ENCODE peak calls at places on chromosomes 12 and 14, in four cellular contexts. One of them, this sample, is unnamed.

GRCh38 chr12:5433081-5433839 is 1.4 kb downstream of the NTF3 start:
- DNase-seq in K562: no peak
- DNase-seq in HepG2: no peak
- DNase-seq in GM12878: no peak
- DNase-seq in this sample: peak

GRCh38 chr12:46383654-46384450 is 11.3 kb upstream of the SLC38A2 start:
- DNase-seq in K562: no peak
- DNase-seq in HepG2: peak
- DNase-seq in GM12878: no peak
- DNase-seq in this sample: no peak

GRCh38 chr12:104637616-104638015 is 180.9 kb downstream of the CHST11 start:
- DNase-seq in GM12878: no peak
- DNase-seq in K562: no peak
- DNase-seq in HepG2: no peak
- DNase-seq in this sample: no peak

GRCh38 chr12:118312578-118312977 is 60.1 kb downstream of the TAOK3 start:
- DNase-seq in GM12878: peak
- DNase-seq in K562: no peak
- DNase-seq in HepG2: no peak
- DNase-seq in this sample: no peak

GRCh38 chr14:104091927-104092771 is 6.6 kb downstream of the ASPG start:
- DNase-seq in K562: no peak
- DNase-seq in GM12878: no peak
- DNase-seq in HepG2: no peak
- DNase-seq in this sample: peak

GRCh38 chr12:68944296-68945076 is 11.5 kb upstream of the CPM start:
- DNase-seq in GM12878: no peak
- DNase-seq in HepG2: no peak
- DNase-seq in K562: no peak
- DNase-seq in this sample: no peak

GRCh38 chr14:53953002-53953827 is 3.4 kb downstream of the BMP4 start:
- DNase-seq in GM12878: no peak
- DNase-seq in K562: peak
- DNase-seq in HepG2: peak
- DNase-seq in this sample: peak

GRCh38 chr14:101687756-101688546 is 73.6 kb upstream of the PPP2R5C start:
- DNase-seq in HepG2: no peak
- DNase-seq in K562: no peak
- DNase-seq in GM12878: no peak
- DNase-seq in this sample: no peak

GRCh38 chr12:89185889-89186288 is 166.4 kb downstream of the DUSP6 start:
- DNase-seq in K562: no peak
- DNase-seq in HepG2: no peak
- DNase-seq in GM12878: no peak
- DNase-seq in this sample: no peak

GRCh38 chr12:13465641-13466040 is 269.1 kb downstream of the EMP1 start:
- DNase-seq in K562: no peak
- DNase-seq in HepG2: no peak
- DNase-seq in GM12878: no peak
- DNase-seq in this sample: no peak

GRCh38 chr14:74216671-74217070 is 22.6 kb upstream of the VSX2 start:
- DNase-seq in GM12878: no peak
- DNase-seq in HepG2: no peak
- DNase-seq in K562: no peak
- DNase-seq in this sample: no peak

GRCh38 chr14:74207943-74208342 is 31.3 kb upstream of the VSX2 start:
- DNase-seq in GM12878: no peak
- DNase-seq in HepG2: peak
- DNase-seq in K562: no peak
- DNase-seq in this sample: peak

GRCh38 chr14:74217672-74218448 is 21.4 kb upstream of the VSX2 start:
- DNase-seq in HepG2: peak
- DNase-seq in K562: peak
- DNase-seq in GM12878: no peak
- DNase-seq in this sample: peak

GRCh38 chr14:74213907-74214803 is 25.1 kb upstream of the VSX2 start:
- DNase-seq in GM12878: no peak
- DNase-seq in HepG2: no peak
- DNase-seq in K562: no peak
- DNase-seq in this sample: no peak

GRCh38 chr14:74211945-74212580 is 27.2 kb upstream of the VSX2 start:
- DNase-seq in HepG2: no peak
- DNase-seq in GM12878: no peak
- DNase-seq in K562: no peak
- DNase-seq in this sample: no peak
- TF ChIP-seq CREM in HepG2: no peak
- TF ChIP-seq CREM in GM12878: no peak
- TF ChIP-seq CREM in K562: no peak
- TF ChIP-seq CREM in this sample: no peak

DNA sequence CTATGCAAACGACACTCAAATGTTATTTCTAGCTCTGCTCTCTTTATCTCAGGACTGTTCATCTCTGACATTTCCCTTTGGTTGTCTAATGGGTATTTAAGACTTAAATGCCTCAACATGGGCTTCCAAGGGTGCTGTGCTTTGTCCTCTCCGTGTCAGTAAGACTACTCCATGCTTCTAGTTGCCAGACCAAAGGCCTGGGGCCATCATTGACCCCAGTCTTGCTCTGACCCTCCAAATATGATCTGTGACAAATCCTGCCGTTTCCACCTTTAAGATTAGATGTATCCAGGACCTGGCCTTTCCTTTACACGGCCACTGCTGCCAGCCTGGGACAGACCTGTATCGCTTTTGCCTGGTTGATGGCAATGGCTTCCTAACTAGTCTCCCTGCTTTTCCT is 126.3 kb upstream of the DYRK2 start:
- DNase-seq in GM12878: no peak
- DNase-seq in K562: no peak
- DNase-seq in HepG2: no peak
- DNase-seq in this sample: no peak
- TF ChIP-seq CREM in GM12878: no peak
- TF ChIP-seq CREM in K562: no peak
- TF ChIP-seq CREM in HepG2: no peak
- TF ChIP-seq CREM in this sample: no peak

GRCh38 chr14:59215353-59215752 is 26.9 kb downstream of the DAAM1 start:
- DNase-seq in K562: no peak
- DNase-seq in HepG2: peak
- DNase-seq in GM12878: no peak
- DNase-seq in this sample: no peak
- TF ChIP-seq CREM in K562: no peak
- TF ChIP-seq CREM in HepG2: no peak
- TF ChIP-seq CREM in GM12878: no peak
- TF ChIP-seq CREM in this sample: no peak

DNA sequence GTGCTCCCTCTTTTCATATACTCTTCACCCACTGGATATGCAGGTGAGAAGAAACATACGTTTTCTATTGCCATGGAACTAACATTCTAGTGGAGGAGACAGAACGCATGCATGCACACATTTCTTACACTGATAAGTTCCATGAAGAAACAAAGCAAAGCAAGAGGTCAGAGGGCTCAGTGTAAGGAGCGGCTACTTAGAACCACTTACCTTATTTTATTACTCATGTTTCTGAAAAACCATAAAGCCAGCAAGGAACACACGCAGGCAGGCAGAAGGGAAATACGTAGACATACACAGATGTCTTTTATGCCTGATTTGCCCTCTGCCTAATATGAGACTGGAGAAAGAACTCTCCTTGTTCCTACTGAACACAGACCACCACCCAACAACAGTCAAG is 362.9 kb downstream of the TMEM132D start:
- DNase-seq in HepG2: no peak
- DNase-seq in GM12878: no peak
- DNase-seq in K562: no peak
- DNase-seq in this sample: no peak
- TF ChIP-seq CREM in HepG2: no peak
- TF ChIP-seq CREM in GM12878: no peak
- TF ChIP-seq CREM in K562: no peak
- TF ChIP-seq CREM in this sample: no peak

GRCh38 chr12:107521826-107522355 is 163.7 kb upstream of the PWP1 start:
- DNase-seq in HepG2: no peak
- DNase-seq in K562: no peak
- DNase-seq in GM12878: no peak
- DNase-seq in this sample: no peak
- TF ChIP-seq CREM in HepG2: no peak
- TF ChIP-seq CREM in K562: no peak
- TF ChIP-seq CREM in GM12878: no peak
- TF ChIP-seq CREM in this sample: no peak

DNA sequence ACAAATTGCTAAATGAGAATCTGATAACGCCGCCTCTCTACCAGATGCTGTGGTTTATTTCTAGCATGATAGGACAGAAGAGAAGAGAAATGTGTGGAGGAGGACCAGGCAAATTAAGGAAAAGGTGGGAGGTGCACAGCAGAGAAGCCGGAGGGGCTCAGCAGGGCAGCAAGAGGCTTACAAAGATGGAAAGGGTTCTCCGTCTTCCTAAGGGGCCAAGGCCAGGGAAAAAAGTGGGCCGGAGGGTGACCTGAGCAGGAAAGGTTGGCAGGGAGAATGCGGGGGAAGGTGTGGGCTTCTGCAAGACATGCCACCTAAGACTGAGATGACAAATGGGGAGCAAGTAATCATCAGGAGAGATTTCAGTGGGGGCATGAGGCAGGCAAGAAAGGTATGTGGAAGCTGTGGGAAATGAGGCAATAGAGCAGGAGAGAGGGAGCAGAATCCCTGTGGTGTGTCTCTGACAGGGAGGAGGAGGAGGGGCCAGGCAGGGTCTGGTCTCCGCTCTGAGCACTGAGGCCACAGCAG is 18.7 kb downstream of the MANSC1 start:
- DNase-seq in K562: no peak
- DNase-seq in HepG2: no peak
- DNase-seq in GM12878: no peak
- DNase-seq in this sample: peak
- TF ChIP-seq CREM in K562: no peak
- TF ChIP-seq CREM in HepG2: no peak
- TF ChIP-seq CREM in GM12878: no peak
- TF ChIP-seq CREM in this sample: no peak